ENCODE peak calls at places on chromosome 11, in four cellular contexts. One of them, this sample, is unnamed.

GRCh38 chr11:107591446-107592236 is 694 bp downstream of the ELMOD1 start:
- DNase-seq in GM23338: peak; percentile 62
- DNase-seq in sigmoid colon: no peak
- DNase-seq in HFF-Myc: no peak
- DNase-seq in this sample: no peak

GRCh38 chr11:119664701-119665420 is 64.1 kb downstream of the NECTIN1 start:
- DNase-seq in HFF-Myc: no peak
- DNase-seq in sigmoid colon: no peak
- DNase-seq in GM23338: no peak
- DNase-seq in this sample: no peak

GRCh38 chr11:102367364-102367763 is 20.4 kb downstream of the BIRC2 start:
- DNase-seq in HFF-Myc: no peak
- DNase-seq in GM23338: no peak
- DNase-seq in sigmoid colon: no peak
- DNase-seq in this sample: no peak

GRCh38 chr11:86464509-86465221 is 90.0 kb downstream of the CCDC81 start:
- DNase-seq in HFF-Myc: no peak
- DNase-seq in GM23338: no peak
- DNase-seq in sigmoid colon: no peak
- DNase-seq in this sample: no peak

GRCh38 chr11:62372871-62373270 is 35.6 kb downstream of the ASRGL1 start:
- DNase-seq in HFF-Myc: no peak
- DNase-seq in GM23338: no peak
- DNase-seq in sigmoid colon: no peak
- DNase-seq in this sample: no peak

GRCh38 chr11:43327987-43328386 is 16.2 kb downstream of the API5 start:
- DNase-seq in GM23338: no peak
- DNase-seq in HFF-Myc: peak; percentile 72
- DNase-seq in sigmoid colon: no peak
- DNase-seq in this sample: peak; percentile 45

GRCh38 chr11:93712678-93713077 is 28.6 kb downstream of the TAF1D start:
- DNase-seq in sigmoid colon: no peak
- DNase-seq in HFF-Myc: no peak
- DNase-seq in GM23338: no peak
- DNase-seq in this sample: no peak

GRCh38 chr11:69302447-69302846 is 8.5 kb downstream of the MYEOV start:
- DNase-seq in HFF-Myc: no peak
- DNase-seq in GM23338: no peak
- DNase-seq in sigmoid colon: no peak
- DNase-seq in this sample: no peak

GRCh38 chr11:19389787-19390303 is 149.1 kb upstream of the E2F8 start:
- DNase-seq in sigmoid colon: peak; percentile 73
- DNase-seq in HFF-Myc: no peak
- DNase-seq in GM23338: no peak
- DNase-seq in this sample: no peak

GRCh38 chr11:80096736-80097135 is 655.9 kb upstream of the TENM4 start:
- DNase-seq in GM23338: no peak
- DNase-seq in HFF-Myc: peak; percentile 53
- DNase-seq in sigmoid colon: no peak
- DNase-seq in this sample: peak; percentile 63

GRCh38 chr11:34631737-34632104 is 10.8 kb downstream of the EHF start:
- DNase-seq in HFF-Myc: no peak
- DNase-seq in sigmoid colon: no peak
- DNase-seq in GM23338: no peak
- DNase-seq in this sample: no peak

GRCh38 chr11:62725686-62726085 is 1.6 kb downstream of the HNRNPUL2 start:
- DNase-seq in HFF-Myc: no peak
- DNase-seq in GM23338: peak; percentile 34
- DNase-seq in sigmoid colon: no peak
- DNase-seq in this sample: no peak

GRCh38 chr11:68370211-68371111 is 58.1 kb downstream of the LRP5 start:
- DNase-seq in HFF-Myc: no peak
- DNase-seq in sigmoid colon: no peak
- DNase-seq in GM23338: no peak
- DNase-seq in this sample: no peak

GRCh38 chr11:19243143-19243542 is 2.4 kb upstream of the E2F8 start:
- DNase-seq in sigmoid colon: no peak
- DNase-seq in GM23338: no peak
- DNase-seq in HFF-Myc: no peak
- DNase-seq in this sample: no peak

GRCh38 chr11:27075192-27075591 is 34.6 kb downstream of the BBOX1 start:
- DNase-seq in HFF-Myc: no peak
- DNase-seq in sigmoid colon: no peak
- DNase-seq in GM23338: no peak
- DNase-seq in this sample: peak; percentile 25

GRCh38 chr11:56885182-56885581 is 103.5 kb upstream of the OR5AK2 start:
- DNase-seq in HFF-Myc: no peak
- DNase-seq in sigmoid colon: no peak
- DNase-seq in GM23338: peak; percentile 2
- DNase-seq in this sample: no peak

GRCh38 chr11:12998336-12998735 is 10.8 kb upstream of the RASSF10 start:
- DNase-seq in sigmoid colon: no peak
- DNase-seq in GM23338: no peak
- DNase-seq in HFF-Myc: no peak
- DNase-seq in this sample: no peak

GRCh38 chr11:91591021-91591420 is 633.6 kb upstream of the FAT3 start:
- DNase-seq in sigmoid colon: no peak
- DNase-seq in GM23338: no peak
- DNase-seq in HFF-Myc: no peak
- DNase-seq in this sample: no peak

GRCh38 chr11:97912629-97913028 is 1108.1 kb upstream of the CNTN5 start:
- DNase-seq in GM23338: no peak
- DNase-seq in HFF-Myc: no peak
- DNase-seq in sigmoid colon: no peak
- DNase-seq in this sample: no peak

GRCh38 chr11:2169626-2170570 is 1.7 kb downstream of the TH start:
- DNase-seq in HFF-Myc: no peak
- DNase-seq in sigmoid colon: no peak
- DNase-seq in GM23338: no peak
- DNase-seq in this sample: no peak

GRCh38 chr11:2173150-2173693 is 1.6 kb upstream of the TH start:
- DNase-seq in GM23338: peak; percentile 73
- DNase-seq in sigmoid colon: no peak
- DNase-seq in HFF-Myc: no peak
- DNase-seq in this sample: no peak

GRCh38 chr11:2173761-2174160 is 2.1 kb upstream of the TH start:
- DNase-seq in sigmoid colon: no peak
- DNase-seq in GM23338: no peak
- DNase-seq in HFF-Myc: no peak
- DNase-seq in this sample: no peak

GRCh38 chr11:2172676-2173075 is 1.1 kb upstream of the TH start:
- DNase-seq in sigmoid colon: no peak
- DNase-seq in GM23338: no peak
- DNase-seq in HFF-Myc: no peak
- DNase-seq in this sample: no peak

DNA sequence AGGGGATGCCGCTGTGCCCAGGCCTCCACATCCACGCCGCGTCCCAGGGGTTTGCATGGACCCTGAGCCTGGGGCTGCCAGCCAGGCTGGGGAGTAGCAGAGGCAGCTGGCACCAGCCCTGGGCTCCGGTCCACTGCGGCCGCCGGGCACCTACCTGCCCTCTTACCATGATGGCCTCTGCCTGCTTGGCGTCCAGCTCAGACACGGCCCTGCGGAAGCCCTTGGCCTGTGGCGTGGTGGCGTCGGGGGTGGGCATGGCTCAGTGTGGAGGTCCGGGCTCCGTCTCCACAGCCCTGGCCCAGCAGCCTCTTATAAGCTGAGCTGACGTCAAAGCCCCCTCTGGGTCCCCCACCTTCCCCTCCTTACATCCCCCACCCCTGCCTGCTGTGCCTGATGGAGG is at the start of gene TH:
- DNase-seq in GM23338: no peak
- DNase-seq in sigmoid colon: no peak
- DNase-seq in HFF-Myc: no peak
- DNase-seq in this sample: no peak
- H3K4me3 ChIP-seq in GM23338: no peak within 1 kb of the TSS
- H3K4me3 ChIP-seq in sigmoid colon: no peak within 1 kb of the TSS
- H3K4me3 ChIP-seq in HFF-Myc: no peak within 1 kb of the TSS
- H3K4me3 ChIP-seq in this sample: no peak within 1 kb of the TSS

GRCh38 chr11:121426476-121427454 is 25.3 kb upstream of the SORL1 start:
- DNase-seq in sigmoid colon: peak; percentile 67
- DNase-seq in GM23338: peak; percentile 80
- DNase-seq in HFF-Myc: no peak
- DNase-seq in this sample: no peak
- TF ChIP-seq CTCF in sigmoid colon: no peak
- TF ChIP-seq CTCF in GM23338: peak; percentile 20
- TF ChIP-seq CTCF in HFF-Myc: no peak
- TF ChIP-seq CTCF in this sample: no peak

DNA sequence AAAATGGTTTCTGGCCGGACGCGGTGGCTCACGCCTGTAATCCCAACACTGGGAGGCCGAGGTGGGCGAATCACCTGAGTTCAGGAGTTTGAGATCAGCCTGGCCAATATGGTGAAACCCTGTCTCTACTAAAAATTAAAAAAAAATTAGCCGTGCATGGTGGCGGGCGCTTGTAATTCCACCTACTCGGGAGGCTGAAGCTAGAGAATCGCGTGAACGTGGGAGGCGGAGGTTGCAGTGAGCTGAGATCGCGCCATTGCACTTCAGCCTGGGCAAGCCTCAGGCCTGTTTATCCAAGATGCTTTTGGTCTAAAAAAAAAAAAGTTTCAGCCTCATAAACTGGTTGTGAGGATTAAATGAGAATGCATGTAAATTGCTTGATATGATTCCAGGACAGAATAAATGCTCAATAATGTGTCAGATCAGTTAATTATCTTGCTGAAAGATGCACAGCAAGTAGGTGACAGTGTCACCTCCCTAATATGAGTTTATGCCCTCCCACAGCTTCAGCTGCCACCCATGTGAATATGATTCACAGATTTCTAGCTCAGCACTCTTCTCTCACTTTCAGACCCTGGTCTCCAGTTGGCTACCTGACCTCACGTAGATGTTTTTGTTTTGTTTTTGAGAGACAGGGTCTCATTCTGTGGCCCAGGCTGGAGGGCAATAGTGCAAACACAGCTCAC is 1.1 kb upstream of the ALG8 start:
- DNase-seq in HFF-Myc: no peak
- DNase-seq in sigmoid colon: no peak
- DNase-seq in GM23338: no peak
- DNase-seq in this sample: no peak
- H3K4me3 ChIP-seq in HFF-Myc: peak overlapping the region; percentile 57
- H3K4me3 ChIP-seq in sigmoid colon: no peak overlapping the region
- H3K4me3 ChIP-seq in GM23338: peak overlapping the region; percentile 76
- H3K4me3 ChIP-seq in this sample: peak overlapping the region; percentile 85

DNA sequence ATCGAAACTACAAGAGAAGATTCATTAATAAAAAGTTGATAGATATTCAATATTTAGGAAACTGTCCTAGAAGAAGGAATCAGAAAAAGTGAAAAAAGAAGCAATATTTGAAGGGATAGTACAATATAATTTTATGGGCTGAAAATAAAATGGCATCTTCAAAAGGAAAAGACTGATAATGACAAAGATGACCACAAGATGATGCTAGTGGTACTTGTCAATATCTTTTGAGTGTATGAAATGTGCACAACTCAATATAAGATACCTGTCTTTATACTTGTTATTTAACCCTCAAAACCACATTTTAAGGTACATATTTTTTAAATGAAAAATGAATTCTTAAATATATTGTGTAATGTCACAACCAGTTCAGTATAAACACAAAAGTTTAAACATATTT is 1059.6 kb upstream of the RAG2 start:
- DNase-seq in sigmoid colon: no peak
- DNase-seq in HFF-Myc: peak; percentile 1
- DNase-seq in GM23338: no peak
- DNase-seq in this sample: no peak
- TF ChIP-seq CTCF in sigmoid colon: no peak
- TF ChIP-seq CTCF in HFF-Myc: peak; percentile 13
- TF ChIP-seq CTCF in GM23338: no peak
- TF ChIP-seq CTCF in this sample: peak; percentile 13

DNA sequence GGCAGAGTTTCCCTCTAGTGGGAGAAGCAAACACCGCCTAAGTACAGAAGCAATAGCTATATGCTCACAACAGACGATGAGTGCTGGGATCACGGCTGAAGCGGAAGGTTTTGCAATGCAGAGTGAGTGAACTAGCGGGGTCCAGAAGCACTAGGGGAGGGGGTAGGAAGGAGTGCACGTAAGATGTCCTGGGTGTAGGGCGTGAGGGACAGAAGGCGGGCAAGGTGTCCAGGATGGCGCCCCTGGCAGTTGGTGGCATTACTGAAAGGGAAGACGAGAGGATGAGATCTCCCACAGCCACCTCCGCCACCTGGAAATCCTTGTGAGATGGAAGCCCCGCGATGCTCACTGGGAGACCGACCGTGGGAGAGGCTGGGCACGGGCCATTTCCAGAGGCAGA is 81.0 kb downstream of the ETS1 start:
- DNase-seq in sigmoid colon: no peak
- DNase-seq in GM23338: no peak
- DNase-seq in HFF-Myc: no peak
- DNase-seq in this sample: no peak
- H3K4me3 ChIP-seq in sigmoid colon: no peak overlapping the region
- H3K4me3 ChIP-seq in GM23338: no peak overlapping the region
- H3K4me3 ChIP-seq in HFF-Myc: peak overlapping the region; percentile 2
- H3K4me3 ChIP-seq in this sample: no peak overlapping the region

GRCh38 chr11:117750357-117750756 is 46.7 kb downstream of the DSCAML1 start:
- DNase-seq in GM23338: no peak
- DNase-seq in sigmoid colon: peak; percentile 15
- DNase-seq in HFF-Myc: no peak
- DNase-seq in this sample: no peak

GRCh38 chr11:117749541-117749910 is 47.5 kb downstream of the DSCAML1 start:
- DNase-seq in HFF-Myc: no peak
- DNase-seq in GM23338: no peak
- DNase-seq in sigmoid colon: peak; percentile 40
- DNase-seq in this sample: no peak

GRCh38 chr11:117747892-117748291 is 49.1 kb downstream of the DSCAML1 start:
- DNase-seq in GM23338: no peak
- DNase-seq in HFF-Myc: no peak
- DNase-seq in sigmoid colon: no peak
- DNase-seq in this sample: no peak

GRCh38 chr11:117750916-117751773 is 45.9 kb downstream of the DSCAML1 start:
- DNase-seq in HFF-Myc: no peak
- DNase-seq in GM23338: no peak
- DNase-seq in sigmoid colon: peak; percentile 45
- DNase-seq in this sample: no peak

DNA sequence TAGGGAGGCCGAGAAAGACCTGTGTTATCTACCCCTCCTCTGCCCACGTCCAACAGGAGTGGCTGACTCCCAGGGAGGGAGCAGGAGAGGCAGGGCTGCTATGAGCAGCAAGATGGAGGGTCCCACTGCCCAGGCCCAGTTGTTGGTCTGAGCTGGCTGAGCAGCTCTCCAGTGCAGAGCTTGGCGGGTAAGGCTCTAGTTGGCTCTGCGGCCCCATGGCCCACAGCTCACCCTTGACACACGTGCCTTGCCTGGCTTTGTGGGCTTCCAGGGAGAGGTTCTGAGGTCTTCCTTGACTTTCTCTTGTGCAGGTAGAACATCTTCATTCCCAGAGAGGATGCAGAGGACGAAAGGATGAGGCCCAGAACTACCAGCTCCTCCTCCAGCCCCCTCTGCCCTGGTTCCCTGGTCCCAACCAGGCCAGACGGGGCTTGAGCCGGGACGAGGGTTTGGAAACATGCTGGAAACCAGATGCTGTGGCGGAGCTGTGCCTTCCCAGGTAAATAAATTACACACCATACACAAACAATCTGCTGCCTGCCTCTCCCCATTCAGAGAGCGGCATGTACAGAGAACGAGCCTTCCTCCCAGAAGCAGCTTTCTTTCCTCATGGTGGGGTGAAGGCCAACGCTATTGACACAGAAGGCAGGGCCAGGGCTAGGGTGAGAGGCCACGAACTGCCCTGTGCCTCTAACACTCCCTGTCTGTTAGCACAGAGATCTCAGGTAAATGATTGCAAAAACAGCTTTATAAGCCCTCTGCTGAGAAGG is 48.1 kb downstream of the DSCAML1 start:
- DNase-seq in sigmoid colon: peak; percentile 33
- DNase-seq in GM23338: no peak
- DNase-seq in HFF-Myc: no peak
- DNase-seq in this sample: no peak
- TF ChIP-seq CTCF in sigmoid colon: no peak
- TF ChIP-seq CTCF in GM23338: no peak
- TF ChIP-seq CTCF in HFF-Myc: no peak
- TF ChIP-seq CTCF in this sample: no peak

This sample was measured in AG09309.